ENCODE peak calls at places on chromosomes 3 and 15, in six cellular contexts. V, Z, L, W, K and C are unnamed samples.

GRCh38 chr3:142086581-142087090 is 62.7 kb downstream of the TFDP2 start:
- DNase-seq in V (no peak), Z (no peak), L (no peak), W (no peak), K (no peak), C (no peak)

GRCh38 chr3:106208979-106209378 is 340.2 kb upstream of the CBLB start:
- DNase-seq in V (peak; percentile 30), Z (no peak), L (no peak), W (no peak), K (no peak), C (no peak)

GRCh38 chr3:117512975-117513374 is 803.4 kb downstream of the TUSC7 start:
- DNase-seq in V (peak; percentile 51), Z (no peak), L (no peak), W (no peak), K (no peak), C (no peak)

GRCh38 chr15:82862886-82863285 is 53.5 kb downstream of the WHAMM start:
- DNase-seq in V (no peak), Z (no peak), L (no peak), W (no peak), K (no peak), C (no peak)

GRCh38 chr3:128170866-128171516 is 17.7 kb downstream of the EEFSEC start:
- DNase-seq in V (peak; percentile 83), Z (no peak), L (peak; percentile 18), W (no peak), K (peak; percentile 16), C (peak; percentile 22)

GRCh38 chr15:93210995-93211394 is 122.0 kb upstream of the RGMA start:
- DNase-seq in V (no peak), Z (no peak), L (no peak), W (no peak), K (no peak), C (no peak)

GRCh38 chr15:98626153-98626552 is 22.2 kb upstream of the IGF1R start:
- DNase-seq in V (no peak), Z (no peak), L (no peak), W (no peak), K (no peak), C (no peak)

GRCh38 chr15:29348308-29348914 is 78.8 kb upstream of the NSMCE3 start:
- DNase-seq in V (no peak), Z (no peak), L (no peak), W (peak; percentile 45), K (no peak), C (no peak)

GRCh38 chr15:72368895-72369294 is 6.9 kb downstream of the HEXA start:
- DNase-seq in V (no peak), Z (no peak), L (no peak), W (no peak), K (no peak), C (no peak)

GRCh38 chr3:65844370-65844769 is 194.3 kb downstream of the MAGI1 start:
- DNase-seq in V (no peak), Z (no peak), L (no peak), W (no peak), K (no peak), C (no peak)

GRCh38 chr3:106215047-106215446 is 346.2 kb upstream of the CBLB start:
- DNase-seq in V (peak; percentile 63), Z (no peak), L (no peak), W (no peak), K (no peak), C (peak; percentile 9)

DNA sequence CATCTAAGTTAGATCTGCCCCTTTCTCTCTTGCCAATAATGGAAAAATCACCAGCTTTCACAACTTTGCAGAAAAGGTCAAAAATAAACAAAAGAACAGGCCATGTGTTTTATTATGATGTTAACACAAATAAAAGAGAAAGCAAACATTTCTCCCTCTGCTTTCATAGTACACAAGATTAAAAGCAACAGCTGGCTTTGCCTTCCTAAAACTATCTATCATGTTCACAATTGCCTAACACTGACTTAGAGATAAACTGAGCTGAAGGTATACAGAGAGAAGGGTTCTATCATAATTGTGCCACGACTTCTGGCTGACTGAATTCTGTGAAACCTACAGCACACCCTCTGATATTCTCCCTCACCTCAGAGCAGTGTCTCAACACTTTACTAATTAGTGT is 29.4 kb downstream of the AADAC start:
- DNase-seq in V (peak; percentile 16), Z (no peak), L (no peak), W (no peak), K (no peak), C (no peak)
- H3K27ac ChIP-seq in V (no peak overlapping the region), Z (no peak overlapping the region), L (no peak overlapping the region), W (no peak overlapping the region), K (no peak overlapping the region), C (no peak overlapping the region)

DNA sequence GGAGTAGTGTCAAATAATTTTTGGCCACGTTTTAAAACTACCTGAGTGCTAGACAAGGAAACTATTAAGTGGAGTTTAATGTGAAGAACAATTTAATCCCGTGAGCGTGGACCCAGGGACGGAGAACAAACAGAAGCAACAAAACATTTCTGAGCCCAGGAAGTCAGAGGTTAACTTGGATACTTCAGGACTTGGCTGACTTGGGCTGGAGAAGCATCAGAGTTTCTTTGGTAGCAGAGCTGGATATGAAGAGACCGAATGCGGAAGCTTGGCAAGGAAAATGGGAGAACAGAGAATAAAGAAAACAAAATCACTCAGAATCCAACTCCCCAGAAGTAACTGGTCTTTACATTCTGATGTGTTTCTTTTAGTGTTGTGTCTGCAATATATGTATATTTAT is 17.0 kb upstream of the PLOD2 start:
- DNase-seq in V (no peak), Z (no peak), L (no peak), W (no peak), K (no peak), C (no peak)
- H3K27ac ChIP-seq in V (no peak overlapping the region), Z (no peak overlapping the region), L (peak overlapping the region; percentile 38), W (no peak overlapping the region), K (no peak overlapping the region), C (no peak overlapping the region)

GRCh38 chr3:39378957-39379777 is 4.0 kb upstream of the SLC25A38 start:
- DNase-seq in V (no peak), Z (no peak), L (no peak), W (no peak), K (no peak), C (no peak)

GRCh38 chr3:39372831-39373230 is 10.3 kb upstream of the SLC25A38 start:
- DNase-seq in V (peak; percentile 5), Z (no peak), L (no peak), W (no peak), K (no peak), C (no peak)

GRCh38 chr3:39378092-39378491 is 5.1 kb upstream of the SLC25A38 start:
- DNase-seq in V (peak; percentile 18), Z (no peak), L (no peak), W (peak; percentile 82), K (peak; percentile 67), C (peak; percentile 76)

GRCh38 chr3:39379778-39380155 is 3.4 kb upstream of the SLC25A38 start:
- DNase-seq in V (no peak), Z (no peak), L (no peak), W (no peak), K (no peak), C (no peak)

DNA sequence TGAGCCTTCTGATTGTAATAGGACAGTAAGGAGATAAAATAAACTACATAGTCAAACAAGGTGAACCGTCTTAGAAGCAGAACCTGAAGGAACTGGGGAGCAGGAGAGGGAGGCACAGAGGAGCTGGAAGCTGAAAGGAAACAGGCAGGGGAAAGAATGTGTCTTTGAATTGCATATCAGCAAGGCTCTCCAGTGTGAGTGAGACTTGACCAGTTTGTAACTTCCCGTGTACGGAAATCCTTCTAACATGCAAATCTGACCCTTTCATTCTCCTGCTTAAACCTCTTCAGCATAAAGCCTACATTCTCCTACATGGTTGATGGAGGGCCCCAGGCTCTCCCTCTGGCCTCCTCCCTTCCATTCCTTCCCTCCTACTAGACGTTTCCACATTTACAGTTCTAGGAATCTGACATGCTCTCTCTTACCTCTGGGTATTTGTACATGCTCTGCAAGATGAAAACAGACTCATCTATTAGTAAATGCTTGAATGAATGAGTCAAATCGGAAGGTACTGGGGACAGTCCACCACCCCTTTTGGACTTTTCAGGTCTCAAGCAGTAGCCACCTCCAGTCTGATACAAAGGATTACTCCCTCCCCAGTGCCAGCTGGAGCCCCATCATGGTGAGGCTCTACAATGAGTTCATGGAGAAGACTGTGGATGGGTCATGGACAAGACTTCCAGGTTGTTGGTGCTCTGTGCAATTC is 6.1 kb upstream of the SLC25A38 start:
- DNase-seq in V (no peak), Z (no peak), L (no peak), W (no peak), K (no peak), C (no peak)
- H3K27ac ChIP-seq in V (no peak overlapping the region), Z (peak overlapping the region; percentile 37), L (no peak overlapping the region), W (no peak overlapping the region), K (no peak overlapping the region), C (peak overlapping the region; percentile 60)

GRCh38 chr15:63357061-63357460 is 24.6 kb downstream of the CA12 start:
- DNase-seq in V (no peak), Z (no peak), L (no peak), W (no peak), K (no peak), C (no peak)
- H3K27ac ChIP-seq in V (no peak overlapping the region), Z (no peak overlapping the region), L (peak overlapping the region; percentile 75), W (no peak overlapping the region), K (no peak overlapping the region), C (no peak overlapping the region)

GRCh38 chr3:48215466-48215865 is 7.8 kb upstream of the CAMP start:
- DNase-seq in V (peak; percentile 20), Z (no peak), L (no peak), W (no peak), K (no peak), C (no peak)
- H3K27ac ChIP-seq in V (no peak overlapping the region), Z (no peak overlapping the region), L (peak overlapping the region; percentile 69), W (no peak overlapping the region), K (no peak overlapping the region), C (no peak overlapping the region)